ENCODE peak calls at places on chromosomes 12 and 14, in nine cellular contexts. One of them, this sample, is unnamed.

GRCh38 chr14:32209471-32209870 is 6.4 kb upstream of the RNU6-8 start:
- DNase-seq in A673: no peak
- DNase-seq in tibial artery: no peak
- DNase-seq in transverse colon: no peak
- DNase-seq in IMR-90: no peak
- DNase-seq in PC-3: no peak
- DNase-seq in SJSA1: no peak
- DNase-seq in pancreas: no peak
- DNase-seq in body of pancreas: no peak
- DNase-seq in this sample: no peak

GRCh38 chr14:76131071-76131985 is 20.4 kb upstream of the GPATCH2L start:
- DNase-seq in A673: no peak
- DNase-seq in tibial artery: no peak
- DNase-seq in transverse colon: no peak
- DNase-seq in IMR-90: no peak
- DNase-seq in PC-3: no peak
- DNase-seq in SJSA1: no peak
- DNase-seq in pancreas: no peak
- DNase-seq in body of pancreas: no peak
- DNase-seq in this sample: no peak

GRCh38 chr12:108691154-108691994 is 39.9 kb downstream of the CORO1C start:
- DNase-seq in A673: peak; percentile 94
- DNase-seq in tibial artery: peak; percentile 98
- DNase-seq in transverse colon: peak; percentile 90
- DNase-seq in IMR-90: peak; percentile 99
- DNase-seq in PC-3: peak; percentile 100
- DNase-seq in SJSA1: peak; percentile 99
- DNase-seq in pancreas: peak; percentile 85
- DNase-seq in body of pancreas: peak; percentile 89
- DNase-seq in this sample: peak; percentile 98

GRCh38 chr12:70692681-70693288 is 55.6 kb upstream of the PTPRB start:
- DNase-seq in A673: peak; percentile 18
- DNase-seq in tibial artery: no peak
- DNase-seq in transverse colon: no peak
- DNase-seq in IMR-90: peak; percentile 29
- DNase-seq in PC-3: peak; percentile 58
- DNase-seq in SJSA1: peak; percentile 36
- DNase-seq in pancreas: no peak
- DNase-seq in body of pancreas: no peak
- DNase-seq in this sample: no peak

GRCh38 chr12:56571131-56571530 is 49.5 kb downstream of the RBMS2 start:
- DNase-seq in A673: no peak
- DNase-seq in tibial artery: no peak
- DNase-seq in transverse colon: no peak
- DNase-seq in IMR-90: no peak
- DNase-seq in PC-3: no peak
- DNase-seq in SJSA1: no peak
- DNase-seq in pancreas: no peak
- DNase-seq in body of pancreas: no peak
- DNase-seq in this sample: no peak

GRCh38 chr12:95318071-95318545 is 100.5 kb downstream of the VEZT start:
- DNase-seq in A673: no peak
- DNase-seq in tibial artery: no peak
- DNase-seq in transverse colon: no peak
- DNase-seq in IMR-90: peak; percentile 88
- DNase-seq in PC-3: peak; percentile 96
- DNase-seq in SJSA1: peak; percentile 93
- DNase-seq in pancreas: no peak
- DNase-seq in body of pancreas: no peak
- DNase-seq in this sample: no peak

GRCh38 chr14:25090716-25091454 is 40.9 kb upstream of the STXBP6 start:
- DNase-seq in A673: peak; percentile 24
- DNase-seq in tibial artery: no peak
- DNase-seq in transverse colon: peak; percentile 43
- DNase-seq in IMR-90: peak; percentile 66
- DNase-seq in PC-3: peak; percentile 51
- DNase-seq in SJSA1: peak; percentile 4
- DNase-seq in pancreas: no peak
- DNase-seq in body of pancreas: peak; percentile 77
- DNase-seq in this sample: no peak

GRCh38 chr14:104101086-104101621 is 15.7 kb downstream of the ASPG start:
- DNase-seq in A673: no peak
- DNase-seq in tibial artery: peak; percentile 63
- DNase-seq in transverse colon: peak; percentile 70
- DNase-seq in IMR-90: no peak
- DNase-seq in PC-3: no peak
- DNase-seq in SJSA1: no peak
- DNase-seq in pancreas: no peak
- DNase-seq in body of pancreas: no peak
- DNase-seq in this sample: peak; percentile 66

GRCh38 chr12:57766464-57767311 is at the start of gene CYP27B1:
- DNase-seq in A673: peak; percentile 84
- DNase-seq in tibial artery: peak; percentile 70
- DNase-seq in transverse colon: no peak
- DNase-seq in IMR-90: peak; percentile 7
- DNase-seq in PC-3: peak; percentile 63
- DNase-seq in SJSA1: no peak
- DNase-seq in pancreas: no peak
- DNase-seq in body of pancreas: no peak
- DNase-seq in this sample: no peak

GRCh38 chr12:20097561-20097960 is 270.8 kb upstream of the PDE3A start:
- DNase-seq in A673: no peak
- DNase-seq in tibial artery: no peak
- DNase-seq in transverse colon: no peak
- DNase-seq in IMR-90: peak; percentile 75
- DNase-seq in PC-3: no peak
- DNase-seq in SJSA1: no peak
- DNase-seq in pancreas: no peak
- DNase-seq in body of pancreas: no peak
- DNase-seq in this sample: no peak

GRCh38 chr12:120438495-120439198 is 734 bp downstream of the COX6A1 start:
- DNase-seq in A673: no peak
- DNase-seq in tibial artery: no peak
- DNase-seq in transverse colon: no peak
- DNase-seq in IMR-90: no peak
- DNase-seq in PC-3: no peak
- DNase-seq in SJSA1: no peak
- DNase-seq in pancreas: no peak
- DNase-seq in body of pancreas: no peak
- DNase-seq in this sample: no peak

GRCh38 chr12:19234171-19234704 is 104.7 kb downstream of the PLEKHA5 start:
- DNase-seq in A673: peak; percentile 31
- DNase-seq in tibial artery: no peak
- DNase-seq in transverse colon: no peak
- DNase-seq in IMR-90: peak; percentile 35
- DNase-seq in PC-3: no peak
- DNase-seq in SJSA1: no peak
- DNase-seq in pancreas: no peak
- DNase-seq in body of pancreas: no peak
- DNase-seq in this sample: no peak

GRCh38 chr14:102323102-102323501 is 3.6 kb downstream of the ZNF839 start:
- DNase-seq in A673: peak; percentile 86
- DNase-seq in tibial artery: peak; percentile 88
- DNase-seq in transverse colon: peak; percentile 56
- DNase-seq in IMR-90: peak; percentile 81
- DNase-seq in PC-3: peak; percentile 84
- DNase-seq in SJSA1: peak; percentile 26
- DNase-seq in pancreas: no peak
- DNase-seq in body of pancreas: peak; percentile 77
- DNase-seq in this sample: peak; percentile 80

GRCh38 chr14:71374989-71375388 is 467.7 kb downstream of the PCNX1 start:
- DNase-seq in A673: no peak
- DNase-seq in tibial artery: no peak
- DNase-seq in transverse colon: no peak
- DNase-seq in IMR-90: no peak
- DNase-seq in PC-3: no peak
- DNase-seq in SJSA1: no peak
- DNase-seq in pancreas: no peak
- DNase-seq in body of pancreas: no peak
- DNase-seq in this sample: no peak

GRCh38 chr12:89828575-89828974 is 119.9 kb upstream of the ATP2B1 start:
- DNase-seq in A673: no peak
- DNase-seq in tibial artery: no peak
- DNase-seq in transverse colon: no peak
- DNase-seq in IMR-90: no peak
- DNase-seq in PC-3: no peak
- DNase-seq in SJSA1: no peak
- DNase-seq in pancreas: no peak
- DNase-seq in body of pancreas: no peak
- DNase-seq in this sample: no peak

GRCh38 chr12:110079477-110080400 is 31.4 kb upstream of the C12orf76 start:
- DNase-seq in A673: no peak
- DNase-seq in tibial artery: no peak
- DNase-seq in transverse colon: peak; percentile 63
- DNase-seq in IMR-90: peak; percentile 39
- DNase-seq in PC-3: no peak
- DNase-seq in SJSA1: peak; percentile 40
- DNase-seq in pancreas: no peak
- DNase-seq in body of pancreas: peak; percentile 56
- DNase-seq in this sample: peak; percentile 77

GRCh38 chr12:92396647-92397258 is 251.1 kb upstream of the BTG1 start:
- DNase-seq in A673: no peak
- DNase-seq in tibial artery: no peak
- DNase-seq in transverse colon: no peak
- DNase-seq in IMR-90: peak; percentile 58
- DNase-seq in PC-3: peak; percentile 85
- DNase-seq in SJSA1: no peak
- DNase-seq in pancreas: no peak
- DNase-seq in body of pancreas: no peak
- DNase-seq in this sample: no peak

GRCh38 chr12:3084742-3085141 is 7.6 kb downstream of the TSPAN9 start:
- DNase-seq in A673: no peak
- DNase-seq in tibial artery: no peak
- DNase-seq in transverse colon: no peak
- DNase-seq in IMR-90: no peak
- DNase-seq in PC-3: no peak
- DNase-seq in SJSA1: no peak
- DNase-seq in pancreas: no peak
- DNase-seq in body of pancreas: no peak
- DNase-seq in this sample: no peak

GRCh38 chr14:24984846-24985589 is 64.9 kb downstream of the STXBP6 start:
- DNase-seq in A673: peak; percentile 83
- DNase-seq in tibial artery: no peak
- DNase-seq in transverse colon: peak; percentile 80
- DNase-seq in IMR-90: no peak
- DNase-seq in PC-3: peak; percentile 48
- DNase-seq in SJSA1: no peak
- DNase-seq in pancreas: no peak
- DNase-seq in body of pancreas: peak; percentile 57
- DNase-seq in this sample: no peak

GRCh38 chr12:4825139-4825858 is 84.4 kb upstream of the KCNA1 start:
- DNase-seq in A673: no peak
- DNase-seq in tibial artery: no peak
- DNase-seq in transverse colon: no peak
- DNase-seq in IMR-90: no peak
- DNase-seq in PC-3: no peak
- DNase-seq in SJSA1: no peak
- DNase-seq in pancreas: no peak
- DNase-seq in body of pancreas: no peak
- DNase-seq in this sample: no peak
- H3K4me1 ChIP-seq in A673: no peaks in the 10 kb centered on the region
- H3K4me1 ChIP-seq in tibial artery: no peaks in the 10 kb centered on the region
- H3K4me1 ChIP-seq in transverse colon: no peaks in the 10 kb centered on the region
- H3K4me1 ChIP-seq in IMR-90: no peaks in the 10 kb centered on the region
- H3K4me1 ChIP-seq in PC-3: no peaks in the 10 kb centered on the region
- H3K4me1 ChIP-seq in SJSA1: no peaks in the 10 kb centered on the region
- H3K4me1 ChIP-seq in pancreas: no peaks in the 10 kb centered on the region
- H3K4me1 ChIP-seq in body of pancreas: no peaks in the 10 kb centered on the region
- H3K4me1 ChIP-seq in this sample: peaks cover 2% of the 10 kb centered on the region

GRCh38 chr14:22564463-22564862 is 24.6 kb downstream of the DAD1 start:
- DNase-seq in A673: no peak
- DNase-seq in tibial artery: no peak
- DNase-seq in transverse colon: no peak
- DNase-seq in IMR-90: no peak
- DNase-seq in PC-3: no peak
- DNase-seq in SJSA1: no peak
- DNase-seq in pancreas: no peak
- DNase-seq in body of pancreas: no peak
- DNase-seq in this sample: no peak
- H3K4me1 ChIP-seq in A673: peaks cover 44% of the 10 kb centered on the region
- H3K4me1 ChIP-seq in tibial artery: peaks cover 26% of the 10 kb centered on the region
- H3K4me1 ChIP-seq in transverse colon: peaks cover 40% of the 10 kb centered on the region
- H3K4me1 ChIP-seq in IMR-90: no peaks in the 10 kb centered on the region
- H3K4me1 ChIP-seq in PC-3: peaks cover 16% of the 10 kb centered on the region
- H3K4me1 ChIP-seq in SJSA1: no peaks in the 10 kb centered on the region
- H3K4me1 ChIP-seq in pancreas: peaks cover 49% of the 10 kb centered on the region
- H3K4me1 ChIP-seq in body of pancreas: peaks cover 43% of the 10 kb centered on the region
- H3K4me1 ChIP-seq in this sample: peaks cover 8% of the 10 kb centered on the region

GRCh38 chr12:99824900-99825562 is 159.7 kb downstream of the ANKS1B start:
- DNase-seq in A673: no peak
- DNase-seq in tibial artery: peak; percentile 62
- DNase-seq in transverse colon: no peak
- DNase-seq in IMR-90: no peak
- DNase-seq in PC-3: no peak
- DNase-seq in SJSA1: no peak
- DNase-seq in pancreas: no peak
- DNase-seq in body of pancreas: no peak
- DNase-seq in this sample: no peak

DNA sequence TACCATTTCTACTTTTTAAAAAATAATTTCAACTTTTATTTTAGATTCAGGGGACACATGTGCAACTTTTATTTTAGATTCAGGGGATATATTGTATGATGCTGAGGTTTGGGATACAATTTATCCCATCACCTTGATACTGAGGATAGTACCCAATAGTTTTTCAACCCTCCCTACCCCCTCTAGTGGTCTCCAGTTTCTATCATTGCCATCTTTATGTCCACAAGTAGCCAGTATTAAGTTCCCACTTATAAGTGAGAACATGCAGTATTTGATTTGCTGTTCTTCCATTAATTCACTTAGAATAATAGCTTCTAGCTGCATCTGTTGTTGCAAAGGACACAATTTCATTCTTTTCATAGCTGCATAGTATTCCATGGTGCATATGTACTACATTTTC is 162.5 kb downstream of the ANKS1B start:
- DNase-seq in A673: no peak
- DNase-seq in tibial artery: no peak
- DNase-seq in transverse colon: no peak
- DNase-seq in IMR-90: no peak
- DNase-seq in PC-3: no peak
- DNase-seq in SJSA1: no peak
- DNase-seq in pancreas: no peak
- DNase-seq in body of pancreas: no peak
- DNase-seq in this sample: no peak
- H3K4me1 ChIP-seq in A673: no peaks in the 10 kb centered on the region
- H3K4me1 ChIP-seq in tibial artery: no peaks in the 10 kb centered on the region
- H3K4me1 ChIP-seq in transverse colon: no peaks in the 10 kb centered on the region
- H3K4me1 ChIP-seq in IMR-90: no peaks in the 10 kb centered on the region
- H3K4me1 ChIP-seq in PC-3: no peaks in the 10 kb centered on the region
- H3K4me1 ChIP-seq in SJSA1: no peaks in the 10 kb centered on the region
- H3K4me1 ChIP-seq in pancreas: no peaks in the 10 kb centered on the region
- H3K4me1 ChIP-seq in body of pancreas: no peaks in the 10 kb centered on the region
- H3K4me1 ChIP-seq in this sample: no peaks in the 10 kb centered on the region

DNA sequence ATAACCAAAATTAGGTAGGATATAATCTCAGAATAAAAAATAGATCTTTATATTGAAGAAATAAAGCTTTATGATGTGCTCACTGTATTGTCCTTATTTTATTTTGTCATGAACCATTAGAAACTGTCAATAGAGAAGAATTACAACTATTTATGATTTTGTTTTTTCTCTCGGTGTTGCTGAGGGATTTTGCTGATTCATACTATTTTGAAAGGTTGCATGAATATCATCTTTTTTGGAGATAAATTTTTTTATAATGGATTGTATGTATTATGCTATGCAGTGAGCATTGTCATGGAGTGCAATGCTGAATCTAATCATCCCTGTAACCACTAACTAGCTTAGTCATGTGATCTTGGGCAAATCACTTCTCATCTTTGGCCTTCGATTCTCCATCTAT is 15.0 kb downstream of the SLC39A9 start:
- DNase-seq in A673: no peak
- DNase-seq in tibial artery: no peak
- DNase-seq in transverse colon: no peak
- DNase-seq in IMR-90: no peak
- DNase-seq in PC-3: no peak
- DNase-seq in SJSA1: no peak
- DNase-seq in pancreas: no peak
- DNase-seq in body of pancreas: no peak
- DNase-seq in this sample: no peak
- H3K4me1 ChIP-seq in A673: no peaks in the 10 kb centered on the region
- H3K4me1 ChIP-seq in tibial artery: no peaks in the 10 kb centered on the region
- H3K4me1 ChIP-seq in transverse colon: no peaks in the 10 kb centered on the region
- H3K4me1 ChIP-seq in IMR-90: no peaks in the 10 kb centered on the region
- H3K4me1 ChIP-seq in PC-3: no peaks in the 10 kb centered on the region
- H3K4me1 ChIP-seq in SJSA1: no peaks in the 10 kb centered on the region
- H3K4me1 ChIP-seq in pancreas: peaks cover 4% of the 10 kb centered on the region
- H3K4me1 ChIP-seq in body of pancreas: peaks cover 19% of the 10 kb centered on the region
- H3K4me1 ChIP-seq in this sample: no peaks in the 10 kb centered on the region

This sample was measured in kidney.